ENCODE peak calls at places on chromosomes 3 and 15, in eight cellular contexts. E, U, K, C, L, H, M and Y are unnamed samples.

GRCh38 chr3:190339130-190339529 is 16.9 kb upstream of the CLDN1 start:
- DNase-seq in E (no peak), K (no peak), C (no peak), H (peak), L (no peak), U (no peak), M (no peak), Y (peak)

GRCh38 chr3:10522646-10523303 is 17.4 kb upstream of the ATP2B2 start:
- DNase-seq in C (no peak), L (no peak), H (no peak), K (no peak), M (peak), U (peak), E (peak), Y (no peak)

GRCh38 chr3:197019021-197019420 is 10.6 kb downstream of the MELTF start:
- DNase-seq in L (peak), K (no peak), C (no peak), U (no peak), E (no peak), H (no peak), M (no peak), Y (no peak)

GRCh38 chr15:55823191-55823670 is 80.3 kb upstream of the PRTG start:
- DNase-seq in K (no peak), H (no peak), M (no peak), U (no peak), C (no peak), E (no peak), L (no peak), Y (peak)

GRCh38 chr3:130386604-130387263 is 41.3 kb downstream of the COL6A5 start:
- DNase-seq in E (no peak), U (no peak), M (no peak), C (no peak), H (no peak), K (no peak), L (no peak), Y (peak)

GRCh38 chr15:27410986-27411385 is 440.0 kb downstream of the GABRG3 start:
- DNase-seq in U (no peak), H (no peak), K (no peak), C (no peak), L (no peak), E (no peak), M (no peak), Y (no peak)

GRCh38 chr3:97793415-97794019 is 28.3 kb upstream of the CRYBG3 start:
- DNase-seq in H (peak), E (peak), C (no peak), M (no peak), U (no peak), L (no peak), K (no peak), Y (peak)

GRCh38 chr15:46280753-46281521 is 646.1 kb downstream of the SQOR start:
- DNase-seq in H (no peak), K (no peak), M (no peak), L (no peak), U (no peak), C (no peak), E (peak), Y (no peak)

GRCh38 chr3:196227629-196228493 is 11.5 kb downstream of the SLC51A start:
- DNase-seq in K (no peak), U (no peak), H (no peak), E (no peak), L (no peak), C (no peak), M (no peak), Y (no peak)

GRCh38 chr3:152356870-152357276 is 88.1 kb downstream of the MBNL1 start:
- DNase-seq in U (no peak), E (no peak), M (no peak), C (no peak), H (peak), K (no peak), L (no peak), Y (no peak)

GRCh38 chr3:42694366-42694765 is 8.2 kb downstream of the HHATL start:
- DNase-seq in H (no peak), M (no peak), K (no peak), L (no peak), C (no peak), U (no peak), E (no peak), Y (no peak)

GRCh38 chr3:111728566-111728935 is 130.5 kb upstream of the PHLDB2 start:
- DNase-seq in E (no peak), C (no peak), K (no peak), M (no peak), L (no peak), H (no peak), U (no peak), Y (no peak)

GRCh38 chr15:95247068-95247984 is 1016.0 kb downstream of the MCTP2 start:
- DNase-seq in E (no peak), U (no peak), K (no peak), C (no peak), M (no peak), H (no peak), L (no peak), Y (peak)

GRCh38 chr3:147369671-147370123 is 36.6 kb downstream of the ZIC4 start:
- DNase-seq in E (no peak), C (no peak), L (no peak), K (no peak), U (no peak), H (no peak), M (no peak), Y (no peak)

GRCh38 chr15:60004846-60005351 is 788 bp downstream of the FOXB1 start:
- DNase-seq in C (peak), M (no peak), U (no peak), H (no peak), L (no peak), E (no peak), K (no peak), Y (no peak)

GRCh38 chr3:15440891-15441290 is 13.5 kb downstream of the EAF1 start:
- DNase-seq in E (no peak), M (no peak), H (no peak), U (no peak), C (no peak), K (no peak), L (no peak), Y (peak)

GRCh38 chr15:67149068-67149841 is 83.9 kb downstream of the SMAD3 start:
- DNase-seq in K (no peak), H (no peak), L (no peak), E (no peak), U (no peak), C (no peak), M (no peak), Y (no peak)

GRCh38 chr15:79442911-79443310 is 10.8 kb downstream of the MINAR1 start:
- DNase-seq in E (no peak), C (no peak), M (no peak), U (no peak), H (no peak), K (no peak), L (no peak), Y (no peak)

GRCh38 chr3:2802429-2802828 is 307.7 kb downstream of the IL5RA start:
- DNase-seq in K (no peak), H (no peak), M (no peak), C (no peak), U (no peak), L (no peak), E (no peak), Y (no peak)

GRCh38 chr15:58546635-58547627 is 115.1 kb downstream of the LIPC start:
- DNase-seq in M (no peak), C (no peak), K (no peak), H (no peak), U (no peak), L (no peak), E (no peak), Y (peak)

GRCh38 chr3:80733522-80734176 is 965.9 kb upstream of the ROBO1 start:
- DNase-seq in L (no peak), K (no peak), E (no peak), H (no peak), M (no peak), U (no peak), C (no peak), Y (peak)

GRCh38 chr3:186109897-186110803 is 1.3 kb upstream of the ETV5 start:
- DNase-seq in C (peak), L (no peak), H (peak), M (no peak), E (no peak), K (no peak), U (peak), Y (no peak)

GRCh38 chr15:26392956-26393355 is 379.9 kb downstream of the GABRB3 start:
- DNase-seq in K (no peak), U (no peak), L (no peak), C (no peak), E (no peak), M (no peak), H (no peak), Y (no peak)

GRCh38 chr3:71226565-71227281 is 356.8 kb downstream of the FOXP1 start:
- DNase-seq in K (no peak), E (no peak), U (no peak), L (no peak), C (no peak), H (peak), M (no peak), Y (no peak)

GRCh38 chr3:72043212-72044133 is 258.5 kb upstream of the PROK2 start:
- DNase-seq in E (peak), L (no peak), M (no peak), K (no peak), C (no peak), U (no peak), H (no peak), Y (no peak)

GRCh38 chr15:40093224-40093842 is 15.3 kb downstream of the BMF start:
- DNase-seq in K (peak), C (no peak), L (no peak), U (no peak), H (no peak), E (peak), M (no peak), Y (no peak)

GRCh38 chr3:8746780-8747345 is 13.3 kb downstream of the CAV3 start:
- DNase-seq in U (no peak), K (no peak), H (no peak), M (no peak), C (no peak), L (no peak), E (no peak), Y (no peak)

GRCh38 chr3:12579919-12580318 is 23.0 kb downstream of the MKRN2 start:
- DNase-seq in H (no peak), M (no peak), C (no peak), K (no peak), L (no peak), E (no peak), U (no peak), Y (no peak)

GRCh38 chr15:42721016-42721415 is 15.9 kb downstream of the CDAN1 start:
- DNase-seq in M (no peak), C (no peak), E (no peak), H (no peak), L (no peak), U (no peak), K (no peak), Y (peak)

GRCh38 chr3:120908030-120908802 is at the start of gene STXBP5L:
- DNase-seq in K (peak), L (peak), C (peak), H (peak), U (peak), M (peak), E (peak), Y (no peak)

GRCh38 chr15:64502537-64502936 is 42.2 kb downstream of the ZNF609 start:
- DNase-seq in L (no peak), K (no peak), M (no peak), H (no peak), U (no peak), E (no peak), C (no peak), Y (peak)

GRCh38 chr3:135103913-135104312 is 308.9 kb downstream of the EPHB1 start:
- DNase-seq in M (no peak), E (no peak), L (no peak), K (no peak), H (no peak), C (no peak), U (no peak), Y (no peak)

GRCh38 chr3:197555281-197556261 is at the start of gene BDH1:
- DNase-seq in K (no peak), L (no peak), U (peak), H (peak), M (no peak), E (peak), C (peak), Y (peak)

GRCh38 chr15:68650901-68651709 is 72.3 kb downstream of the CORO2B start:
- DNase-seq in K (no peak), E (peak), M (peak), C (peak), H (peak), U (peak), L (no peak), Y (peak)

GRCh38 chr15:39479916-39480315 is 101.0 kb upstream of the THBS1 start:
- DNase-seq in M (no peak), H (no peak), K (no peak), U (no peak), L (no peak), C (no peak), E (no peak), Y (peak)

GRCh38 chr3:114446605-114447004 is 152.8 kb downstream of the TIGIT start:
- DNase-seq in K (no peak), C (no peak), M (no peak), E (no peak), U (peak), H (no peak), L (no peak), Y (no peak)

GRCh38 chr3:13927295-13927694 is 47.4 kb upstream of the WNT7A start:
- DNase-seq in C (no peak), L (no peak), E (no peak), H (no peak), K (no peak), U (no peak), M (no peak), Y (peak)
- TF ChIP-seq CTCF in C (no peak), L (no peak), E (peak), H (peak), K (no peak), U (no peak), M (peak), Y (peak)

GRCh38 chr3:174120997-174121396 is 723.5 kb downstream of the NLGN1 start:
- DNase-seq in L (no peak), M (no peak), H (no peak), U (no peak), K (no peak), C (no peak), E (no peak), Y (no peak)

GRCh38 chr3:174126990-174127758 is 729.6 kb downstream of the NLGN1 start:
- DNase-seq in K (no peak), H (no peak), U (no peak), E (no peak), M (no peak), L (no peak), C (no peak), Y (no peak)

GRCh38 chr3:174122411-174122810 is 724.9 kb downstream of the NLGN1 start:
- DNase-seq in M (no peak), L (no peak), H (no peak), E (no peak), C (no peak), U (no peak), K (no peak), Y (no peak)

GRCh38 chr3:174125267-174125844 is 727.8 kb downstream of the NLGN1 start:
- DNase-seq in M (no peak), K (no peak), H (no peak), E (peak), L (no peak), U (no peak), C (no peak), Y (peak)
- TF ChIP-seq CTCF in M (peak), K (no peak), H (peak), E (peak), L (no peak), U (no peak), C (no peak), Y (peak)

DNA sequence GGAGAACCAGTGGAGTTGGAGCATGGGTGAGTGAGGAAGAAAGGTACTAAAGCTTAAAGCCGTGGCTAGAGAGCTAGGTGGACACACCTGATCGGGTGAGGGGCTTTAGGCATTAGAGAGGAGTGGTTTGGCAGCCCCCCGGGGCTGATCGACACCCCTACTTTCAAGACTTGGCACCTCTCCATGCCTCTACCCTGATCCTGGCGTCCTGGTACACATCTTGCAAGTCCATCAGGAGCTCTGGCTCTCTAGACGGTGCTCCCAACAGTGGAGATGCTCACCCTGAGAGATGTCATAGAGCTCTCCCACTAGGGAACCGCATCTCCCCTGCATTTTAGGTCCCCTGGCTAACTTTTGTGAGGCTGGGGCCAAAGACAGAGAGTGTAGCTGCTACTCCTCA is 98.1 kb downstream of the XXYLT1 start:
- DNase-seq in K (no peak), H (no peak), U (peak), E (no peak), M (no peak), C (no peak), L (no peak), Y (no peak)
- TF ChIP-seq CTCF in K (no peak), H (no peak), U (no peak), E (no peak), M (no peak), C (no peak), L (no peak), Y (no peak)

GRCh38 chr3:52388348-52388821 is 56.5 kb downstream of the SEMA3G start:
- DNase-seq in M (no peak), C (peak), K (no peak), U (no peak), H (no peak), L (no peak), E (no peak), Y (no peak)
- TF ChIP-seq CTCF in M (no peak), C (no peak), K (no peak), U (no peak), H (no peak), L (no peak), E (no peak), Y (no peak)

DNA sequence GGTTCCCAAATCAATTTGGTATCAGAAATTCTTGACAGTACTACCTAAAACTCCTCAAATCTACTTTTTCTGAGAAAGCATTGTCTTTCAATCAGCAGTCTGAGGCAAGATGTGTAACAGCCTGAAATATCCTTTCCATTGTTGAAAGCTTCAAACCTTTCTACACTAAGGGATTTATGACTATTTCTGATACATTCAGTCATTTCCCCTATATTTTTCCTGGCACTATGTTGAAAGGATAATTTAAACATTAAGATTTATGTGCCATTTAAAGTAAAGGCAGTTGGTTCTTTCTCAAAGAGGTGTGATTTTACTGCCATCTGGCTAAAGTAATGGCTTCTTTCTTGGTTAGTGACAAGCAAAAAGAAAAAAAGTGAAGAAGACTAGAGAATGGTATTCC is 249.7 kb upstream of the COL8A1 start:
- DNase-seq in C (no peak), L (no peak), U (no peak), E (no peak), H (no peak), K (no peak), M (no peak), Y (no peak)
- TF ChIP-seq CTCF in C (no peak), L (no peak), U (no peak), E (no peak), H (no peak), K (no peak), M (no peak), Y (no peak)